ENCODE peak calls at places on chromosomes 7 and 10, in seven cellular contexts. One of them, this sample, is unnamed.

GRCh38 chr10:126101744-126102143 is 205.4 kb downstream of the FANK1 start:
- DNase-seq in stimulated activated CD8-positive, alpha-beta memory T cell treated with anti-CD3 and anti-CD28 coated beads, Interleukin-7, amount 100 ng/mL, for 48 hours: no peak
- DNase-seq in MV-4-11: peak
- DNase-seq in endothelial cell: no peak
- DNase-seq in astrocyte of the spinal cord: no peak
- DNase-seq in EH: no peak
- DNase-seq in GM13977: peak
- DNase-seq in this sample: peak

GRCh38 chr10:87923233-87923632 is 59.8 kb downstream of the PTEN start:
- DNase-seq in EH: no peak
- DNase-seq in stimulated activated CD8-positive, alpha-beta memory T cell treated with anti-CD3 and anti-CD28 coated beads, Interleukin-7, amount 100 ng/mL, for 48 hours: no peak
- DNase-seq in endothelial cell: no peak
- DNase-seq in astrocyte of the spinal cord: no peak
- DNase-seq in MV-4-11: no peak
- DNase-seq in GM13977: no peak
- DNase-seq in this sample: no peak

GRCh38 chr10:5490698-5491464 is 8.5 kb downstream of the CALML5 start:
- DNase-seq in GM13977: no peak
- DNase-seq in stimulated activated CD8-positive, alpha-beta memory T cell treated with anti-CD3 and anti-CD28 coated beads, Interleukin-7, amount 100 ng/mL, for 48 hours: no peak
- DNase-seq in endothelial cell: no peak
- DNase-seq in astrocyte of the spinal cord: no peak
- DNase-seq in EH: no peak
- DNase-seq in MV-4-11: peak
- DNase-seq in this sample: no peak

GRCh38 chr10:35270100-35270499 is 66.2 kb upstream of the CCNY start:
- DNase-seq in EH: peak
- DNase-seq in stimulated activated CD8-positive, alpha-beta memory T cell treated with anti-CD3 and anti-CD28 coated beads, Interleukin-7, amount 100 ng/mL, for 48 hours: no peak
- DNase-seq in endothelial cell: no peak
- DNase-seq in astrocyte of the spinal cord: no peak
- DNase-seq in GM13977: no peak
- DNase-seq in MV-4-11: no peak
- DNase-seq in this sample: no peak

GRCh38 chr10:80197972-80198591 is 7.3 kb downstream of the ANXA11 start:
- DNase-seq in astrocyte of the spinal cord: no peak
- DNase-seq in MV-4-11: peak
- DNase-seq in stimulated activated CD8-positive, alpha-beta memory T cell treated with anti-CD3 and anti-CD28 coated beads, Interleukin-7, amount 100 ng/mL, for 48 hours: no peak
- DNase-seq in GM13977: no peak
- DNase-seq in EH: no peak
- DNase-seq in endothelial cell: no peak
- DNase-seq in this sample: no peak

GRCh38 chr10:15263657-15264323 is 95.3 kb upstream of the NMT2 start:
- DNase-seq in MV-4-11: no peak
- DNase-seq in EH: no peak
- DNase-seq in GM13977: no peak
- DNase-seq in stimulated activated CD8-positive, alpha-beta memory T cell treated with anti-CD3 and anti-CD28 coated beads, Interleukin-7, amount 100 ng/mL, for 48 hours: no peak
- DNase-seq in astrocyte of the spinal cord: no peak
- DNase-seq in endothelial cell: no peak
- DNase-seq in this sample: no peak

GRCh38 chr7:133854739-133855138 is 272.4 kb upstream of the LRGUK start:
- DNase-seq in endothelial cell: no peak
- DNase-seq in EH: peak
- DNase-seq in stimulated activated CD8-positive, alpha-beta memory T cell treated with anti-CD3 and anti-CD28 coated beads, Interleukin-7, amount 100 ng/mL, for 48 hours: no peak
- DNase-seq in GM13977: peak
- DNase-seq in astrocyte of the spinal cord: peak
- DNase-seq in MV-4-11: peak
- DNase-seq in this sample: no peak

GRCh38 chr7:143390098-143390772 is 9.1 kb downstream of the ZYX start:
- DNase-seq in MV-4-11: no peak
- DNase-seq in GM13977: no peak
- DNase-seq in EH: peak
- DNase-seq in endothelial cell: no peak
- DNase-seq in stimulated activated CD8-positive, alpha-beta memory T cell treated with anti-CD3 and anti-CD28 coated beads, Interleukin-7, amount 100 ng/mL, for 48 hours: no peak
- DNase-seq in astrocyte of the spinal cord: no peak
- DNase-seq in this sample: no peak

GRCh38 chr10:68137174-68137573 is 27.9 kb downstream of the MYPN start:
- DNase-seq in EH: peak
- DNase-seq in stimulated activated CD8-positive, alpha-beta memory T cell treated with anti-CD3 and anti-CD28 coated beads, Interleukin-7, amount 100 ng/mL, for 48 hours: no peak
- DNase-seq in astrocyte of the spinal cord: peak
- DNase-seq in endothelial cell: no peak
- DNase-seq in MV-4-11: no peak
- DNase-seq in GM13977: no peak
- DNase-seq in this sample: no peak

GRCh38 chr10:72259491-72260214 is 14.1 kb upstream of the DDIT4 start:
- DNase-seq in endothelial cell: no peak
- DNase-seq in stimulated activated CD8-positive, alpha-beta memory T cell treated with anti-CD3 and anti-CD28 coated beads, Interleukin-7, amount 100 ng/mL, for 48 hours: no peak
- DNase-seq in MV-4-11: no peak
- DNase-seq in EH: peak
- DNase-seq in GM13977: no peak
- DNase-seq in astrocyte of the spinal cord: peak
- DNase-seq in this sample: no peak

GRCh38 chr7:132276986-132277716 is 299.1 kb downstream of the PLXNA4 start:
- DNase-seq in MV-4-11: no peak
- DNase-seq in astrocyte of the spinal cord: no peak
- DNase-seq in EH: peak
- DNase-seq in stimulated activated CD8-positive, alpha-beta memory T cell treated with anti-CD3 and anti-CD28 coated beads, Interleukin-7, amount 100 ng/mL, for 48 hours: no peak
- DNase-seq in GM13977: no peak
- DNase-seq in endothelial cell: no peak
- DNase-seq in this sample: no peak

GRCh38 chr10:71312840-71313789 is 5.9 kb upstream of the SLC29A3 start:
- DNase-seq in astrocyte of the spinal cord: peak
- DNase-seq in stimulated activated CD8-positive, alpha-beta memory T cell treated with anti-CD3 and anti-CD28 coated beads, Interleukin-7, amount 100 ng/mL, for 48 hours: no peak
- DNase-seq in GM13977: no peak
- DNase-seq in endothelial cell: no peak
- DNase-seq in EH: peak
- DNase-seq in MV-4-11: no peak
- DNase-seq in this sample: no peak